ENCODE peak calls at places on chromosomes 2 and 18, in six cellular contexts. A is activated CD4-positive, alpha-beta T cell treated with anti-CD3 and anti-CD28 coated beads, Interleukin-2, amount 50 U/mL, for 48 hours; J is AML-193; N is HT-29; T is Kasumi-1; O is NCI-H1417. R is an unnamed sample.

GRCh38 chr2:199379251-199379650 is 78.5 kb downstream of the SATB2 start:
- DNase-seq in A (no peak), J (no peak), N (no peak), T (no peak), O (peak), R (no peak)

GRCh38 chr2:236538242-236538641 is 31.4 kb upstream of the ACKR3 start:
- DNase-seq in A (peak), J (no peak), N (no peak), T (no peak), O (no peak), R (no peak)

GRCh38 chr2:73859721-73860586 is 31.2 kb downstream of the STAMBP start:
- DNase-seq in A (peak), J (no peak), N (peak), T (no peak), O (no peak), R (no peak)

GRCh38 chr2:176464886-176465564 is 195.8 kb downstream of the MTX2 start:
- DNase-seq in A (no peak), J (no peak), N (no peak), T (no peak), O (peak), R (peak)

GRCh38 chr2:30971291-30972025 is 164.2 kb upstream of the CAPN13 start:
- DNase-seq in A (no peak), J (no peak), N (no peak), T (no peak), O (no peak), R (no peak)

GRCh38 chr2:176126929-176127768 is 2.4 kb upstream of the HOXD8 start:
- DNase-seq in A (peak), J (peak), N (peak), T (peak), O (peak), R (peak)

GRCh38 chr2:204683384-204683783 is 138.1 kb downstream of the PARD3B start:
- DNase-seq in A (no peak), J (no peak), N (no peak), T (no peak), O (no peak), R (no peak)

GRCh38 chr2:113182471-113183260 is 8.9 kb downstream of the PSD4 start:
- DNase-seq in A (no peak), J (no peak), N (no peak), T (no peak), O (no peak), R (no peak)

GRCh38 chr2:85999131-85999831 is 106.4 kb downstream of the POLR1A start:
- DNase-seq in A (peak), J (peak), N (no peak), T (peak), O (no peak), R (no peak)

GRCh38 chr2:229610359-229610758 is 104.0 kb downstream of the DNER start:
- DNase-seq in A (no peak), J (no peak), N (no peak), T (no peak), O (no peak), R (no peak)

GRCh38 chr18:48728204-48728833 is 189.5 kb downstream of the CTIF start:
- DNase-seq in A (no peak), J (no peak), N (no peak), T (no peak), O (no peak), R (no peak)

GRCh38 chr18:63951302-63951705 is 2.2 kb downstream of the HMSD start:
- DNase-seq in A (peak), J (peak), N (no peak), T (peak), O (peak), R (no peak)

GRCh38 chr2:238113611-238114010 is 13.5 kb downstream of the ESPNL start:
- DNase-seq in A (no peak), J (no peak), N (no peak), T (no peak), O (no peak), R (no peak)

GRCh38 chr2:108288534-108289106 is at the start of gene SULT1C2:
- DNase-seq in A (no peak), J (no peak), N (no peak), T (peak), O (peak), R (peak)